ENCODE peak calls at places on chromosomes 11 and 22, in seven cellular contexts. O is HCT116, I is Peyer's patch, A is suprapubic skin, S is adrenal gland, N is testis, X is lower leg skin. U is an unnamed sample.

GRCh38 chr11:85406841-85407240 is 220.3 kb downstream of the DLG2 start:
- DNase-seq in O (no peak), I (no peak), A (no peak), S (no peak), N (no peak), X (no peak), U (no peak)

GRCh38 chr11:31397239-31397834 is 27.7 kb downstream of the DNAJC24 start:
- DNase-seq in O (no peak), I (no peak), A (no peak), S (no peak), N (no peak), X (no peak), U (no peak)

GRCh38 chr11:104033134-104033533 is 3.3 kb upstream of the DDI1 start:
- DNase-seq in O (no peak), I (no peak), A (no peak), S (peak), N (peak), X (peak), U (no peak)

GRCh38 chr11:100536979-100537378 is 150.1 kb upstream of the ARHGAP42 start:
- DNase-seq in O (no peak), I (no peak), A (no peak), S (no peak), N (no peak), X (no peak), U (no peak)

GRCh38 chr11:70033711-70034070 is 44.4 kb upstream of the ANO1 start:
- DNase-seq in O (no peak), I (no peak), A (no peak), S (no peak), N (no peak), X (no peak), U (no peak)

GRCh38 chr11:14519692-14520085 is 497 bp downstream of the PSMA1 start:
- DNase-seq in O (no peak), I (no peak), A (no peak), S (no peak), N (no peak), X (no peak), U (no peak)

GRCh38 chr11:122285021-122285420 is 169.0 kb upstream of the BLID start:
- DNase-seq in O (no peak), I (no peak), A (no peak), S (no peak), N (no peak), X (no peak), U (no peak)

GRCh38 chr11:119991669-119992068 is 146.2 kb downstream of the TRIM29 start:
- DNase-seq in O (no peak), I (no peak), A (no peak), S (no peak), N (no peak), X (no peak), U (no peak)

GRCh38 chr22:35064664-35065063 is 1.3 kb upstream of the ISX start:
- DNase-seq in O (no peak), I (no peak), A (no peak), S (no peak), N (no peak), X (no peak), U (no peak)

GRCh38 chr11:96393753-96394348 is 4.0 kb downstream of the JRKL start:
- DNase-seq in O (peak), I (no peak), A (no peak), S (no peak), N (no peak), X (no peak), U (no peak)

GRCh38 chr11:35579557-35580396 is 38.5 kb upstream of the FJX1 start:
- DNase-seq in O (peak), I (no peak), A (no peak), S (no peak), N (no peak), X (no peak), U (no peak)

GRCh38 chr22:44824271-44824670 is 71.9 kb downstream of the ARHGAP8 start:
- DNase-seq in O (no peak), I (no peak), A (no peak), S (no peak), N (no peak), X (no peak), U (no peak)

GRCh38 chr11:76035020-76035419 is 171.3 kb downstream of the WNT11 start:
- DNase-seq in O (no peak), I (no peak), A (no peak), S (no peak), N (no peak), X (no peak), U (no peak)

GRCh38 chr11:117986981-117987495 is 844 bp downstream of the IL10RA start:
- DNase-seq in O (no peak), I (no peak), A (no peak), S (no peak), N (no peak), X (no peak), U (no peak)

GRCh38 chr22:48952256-48953102 is 875.2 kb downstream of the BRD1 start:
- DNase-seq in O (no peak), I (no peak), A (peak), S (no peak), N (peak), X (peak), U (no peak)

GRCh38 chr11:77127969-77128691 is at the start of gene MYO7A:
- DNase-seq in O (no peak), I (peak), A (no peak), S (peak), N (peak), X (no peak), U (peak)

GRCh38 chr22:25763239-25763777 is 21.3 kb downstream of the MYO18B start:
- DNase-seq in O (no peak), I (no peak), A (no peak), S (no peak), N (no peak), X (no peak), U (no peak)

GRCh38 chr11:2930705-2931415 is 1.6 kb upstream of the PHLDA2 start:
- DNase-seq in O (peak), I (peak), A (peak), S (peak), N (peak), X (no peak), U (peak)

GRCh38 chr11:8309862-8310261 is 46.2 kb upstream of the LMO1 start:
- DNase-seq in O (no peak), I (no peak), A (peak), S (no peak), N (no peak), X (no peak), U (no peak)

GRCh38 chr11:31932879-31933278 is 121.8 kb upstream of the PAX6 start:
- DNase-seq in O (no peak), I (no peak), A (no peak), S (no peak), N (no peak), X (no peak), U (no peak)

GRCh38 chr11:118696673-118697226 is 17.3 kb upstream of the TREH start:
- DNase-seq in O (no peak), I (no peak), A (no peak), S (no peak), N (no peak), X (no peak), U (no peak)

GRCh38 chr11:68329993-68330699 is 17.8 kb downstream of the LRP5 start:
- DNase-seq in O (no peak), I (no peak), A (no peak), S (no peak), N (no peak), X (no peak), U (no peak)

GRCh38 chr11:16402654-16403447 is 46.5 kb upstream of the SOX6 start:
- DNase-seq in O (no peak), I (no peak), A (no peak), S (no peak), N (no peak), X (no peak), U (no peak)

GRCh38 chr11:15195454-15196200 is 80.9 kb downstream of the INSC start:
- DNase-seq in O (no peak), I (no peak), A (no peak), S (no peak), N (no peak), X (no peak), U (no peak)

GRCh38 chr22:35690001-35690400 is 27.7 kb upstream of the APOL5 start:
- DNase-seq in O (no peak), I (no peak), A (no peak), S (no peak), N (no peak), X (no peak), U (no peak)

GRCh38 chr11:86403458-86403857 is 28.8 kb downstream of the CCDC81 start:
- DNase-seq in O (no peak), I (no peak), A (no peak), S (no peak), N (no peak), X (no peak), U (no peak)

GRCh38 chr11:86414032-86414431 is 39.3 kb downstream of the CCDC81 start:
- DNase-seq in O (no peak), I (no peak), A (no peak), S (no peak), N (no peak), X (no peak), U (no peak)

GRCh38 chr11:86408845-86409244 is 34.2 kb downstream of the CCDC81 start:
- DNase-seq in O (no peak), I (no peak), A (no peak), S (no peak), N (no peak), X (no peak), U (no peak)
- TF ChIP-seq CTCF in O (peak), I (no peak), A (no peak), S (no peak), N (no peak), X (no peak), U (no peak)

DNA sequence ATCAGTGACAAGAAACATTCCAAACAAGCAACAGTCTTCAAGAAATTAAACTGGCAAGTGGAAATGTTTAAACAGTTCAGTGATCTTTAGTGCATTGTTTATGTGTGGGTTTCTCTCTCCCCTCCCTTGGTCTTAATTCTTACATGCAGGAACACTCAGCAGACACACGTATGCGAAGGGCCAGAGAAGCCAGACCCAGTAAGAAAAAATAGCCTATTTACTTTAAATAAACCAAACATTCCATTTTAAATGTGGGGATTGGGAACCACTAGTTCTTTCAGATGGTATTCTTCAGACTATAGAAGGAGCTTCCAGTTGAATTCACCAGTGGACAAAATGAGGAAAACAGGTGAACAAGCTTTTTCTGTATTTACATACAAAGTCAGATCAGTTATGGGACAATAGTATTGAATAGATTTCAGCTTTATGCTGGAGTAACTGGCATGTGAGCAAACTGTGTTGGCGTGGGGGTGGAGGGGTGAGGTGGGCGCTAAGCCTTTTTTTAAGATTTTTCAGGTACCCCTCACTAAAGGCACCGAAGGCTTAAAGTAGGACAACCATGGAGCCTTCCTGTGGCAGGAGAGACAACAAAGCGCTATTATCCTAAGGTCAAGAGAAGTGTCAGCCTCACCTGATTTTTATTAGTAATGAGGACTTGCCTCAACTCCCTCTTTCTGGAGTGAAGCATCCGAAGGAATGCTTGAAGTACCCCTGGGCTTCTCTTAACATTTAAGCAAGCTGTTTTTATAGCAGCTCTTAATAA is 6.0 kb downstream of the MALAT1 start:
- DNase-seq in O (no peak), I (no peak), A (no peak), S (peak), N (no peak), X (no peak), U (no peak)
- TF ChIP-seq POLR2A in O (no peak), I (peak), A (no peak), S (peak), N (no peak), X (no peak), U (no peak)

GRCh38 chr11:46918087-46918751 is at the start of gene LRP4:
- DNase-seq in O (no peak), I (peak), A (no peak), S (peak), N (no peak), X (no peak), U (peak)
- TF ChIP-seq CTCF in O (no peak), I (no peak), A (no peak), S (no peak), N (no peak), X (no peak), U (peak)

GRCh38 chr11:22079133-22079847 is 113.6 kb upstream of the ANO5 start:
- DNase-seq in O (no peak), I (no peak), A (no peak), S (no peak), N (no peak), X (no peak), U (no peak)

GRCh38 chr11:22082178-22082577 is 110.7 kb upstream of the ANO5 start:
- DNase-seq in O (no peak), I (no peak), A (no peak), S (no peak), N (no peak), X (no peak), U (no peak)

GRCh38 chr11:22078063-22078462 is 114.8 kb upstream of the ANO5 start:
- DNase-seq in O (no peak), I (no peak), A (no peak), S (no peak), N (no peak), X (no peak), U (no peak)

GRCh38 chr11:22076215-22076930 is 116.5 kb upstream of the ANO5 start:
- DNase-seq in O (no peak), I (no peak), A (no peak), S (no peak), N (no peak), X (no peak), U (no peak)
- TF ChIP-seq POLR2A in O (no peak), I (no peak), A (no peak), S (no peak), N (no peak), X (no peak), U (no peak)

DNA sequence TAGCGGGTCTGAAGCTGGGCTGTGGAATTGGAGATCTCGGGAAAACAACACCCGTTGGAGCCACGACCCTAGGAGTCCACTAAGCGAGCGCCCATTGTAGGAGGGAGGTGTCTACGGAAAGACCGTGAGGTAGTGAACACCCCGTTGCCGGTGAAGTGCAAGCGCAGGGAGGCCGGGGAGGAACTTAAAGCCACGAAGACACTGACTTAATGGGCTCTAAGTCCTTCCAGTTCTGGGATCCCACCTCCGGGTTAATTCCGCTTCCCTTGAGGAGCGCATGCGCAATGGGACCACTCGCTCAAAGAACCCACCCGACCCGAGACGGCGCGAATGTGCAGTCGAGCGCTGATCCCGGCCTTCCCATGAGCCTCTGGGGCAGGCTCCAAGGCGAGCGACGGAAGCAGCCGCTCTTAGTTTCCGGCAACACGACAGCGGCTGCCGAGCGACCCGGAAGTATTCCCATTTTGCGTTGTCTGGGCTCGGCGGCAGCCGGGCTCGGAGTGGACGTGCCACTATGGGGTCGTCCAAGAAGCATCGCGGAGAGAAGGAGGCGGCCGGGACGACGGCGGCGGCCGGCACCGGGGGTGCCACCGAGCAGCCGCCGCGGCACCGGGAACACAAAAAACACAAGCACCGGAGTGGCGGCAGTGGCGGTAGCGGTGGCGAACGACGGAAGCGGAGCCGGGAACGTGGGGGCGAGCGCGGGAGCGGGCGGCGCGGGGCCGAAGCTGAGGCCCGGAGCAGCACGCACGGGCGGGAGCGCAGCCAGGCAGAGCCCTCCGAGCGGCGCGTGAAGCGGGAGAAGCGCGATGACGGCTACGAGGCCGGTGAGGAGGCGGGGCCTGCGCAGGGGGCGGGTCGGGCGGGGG is at the start of gene SART1:
- DNase-seq in O (peak), I (peak), A (peak), S (peak), N (peak), X (peak), U (peak)
- TF ChIP-seq CTCF in O (no peak), I (no peak), A (no peak), S (no peak), N (peak), X (no peak), U (peak)

GRCh38 chr22:27641049-27641790 is 160.3 kb downstream of the MN1 start:
- DNase-seq in O (no peak), I (no peak), A (no peak), S (no peak), N (no peak), X (no peak), U (no peak)
- TF ChIP-seq POLR2A in O (no peak), I (no peak), A (no peak), S (no peak), N (no peak), X (no peak), U (no peak)

GRCh38 chr11:131758726-131759125 is 388.3 kb downstream of the NTM start:
- DNase-seq in O (no peak), I (no peak), A (no peak), S (no peak), N (no peak), X (no peak), U (no peak)

GRCh38 chr11:131763193-131763890 is 392.9 kb downstream of the NTM start:
- DNase-seq in O (no peak), I (no peak), A (no peak), S (no peak), N (no peak), X (no peak), U (no peak)

GRCh38 chr11:131759140-131759539 is 388.7 kb downstream of the NTM start:
- DNase-seq in O (no peak), I (no peak), A (no peak), S (no peak), N (no peak), X (no peak), U (no peak)

GRCh38 chr11:131762346-131763110 is 392.1 kb downstream of the NTM start:
- DNase-seq in O (no peak), I (no peak), A (no peak), S (no peak), N (no peak), X (no peak), U (no peak)

GRCh38 chr11:131760191-131760951 is 390.0 kb downstream of the NTM start:
- DNase-seq in O (no peak), I (no peak), A (no peak), S (no peak), N (peak), X (no peak), U (no peak)
- TF ChIP-seq CTCF in O (no peak), I (no peak), A (no peak), S (no peak), N (no peak), X (no peak), U (no peak)

GRCh38 chr11:78188012-78188808 is at the start of gene KCTD21:
- DNase-seq in O (peak), I (peak), A (peak), S (peak), N (peak), X (peak), U (peak)
- TF ChIP-seq POLR2A in O (no peak), I (peak), A (peak), S (peak), N (peak), X (no peak), U (peak)

DNA sequence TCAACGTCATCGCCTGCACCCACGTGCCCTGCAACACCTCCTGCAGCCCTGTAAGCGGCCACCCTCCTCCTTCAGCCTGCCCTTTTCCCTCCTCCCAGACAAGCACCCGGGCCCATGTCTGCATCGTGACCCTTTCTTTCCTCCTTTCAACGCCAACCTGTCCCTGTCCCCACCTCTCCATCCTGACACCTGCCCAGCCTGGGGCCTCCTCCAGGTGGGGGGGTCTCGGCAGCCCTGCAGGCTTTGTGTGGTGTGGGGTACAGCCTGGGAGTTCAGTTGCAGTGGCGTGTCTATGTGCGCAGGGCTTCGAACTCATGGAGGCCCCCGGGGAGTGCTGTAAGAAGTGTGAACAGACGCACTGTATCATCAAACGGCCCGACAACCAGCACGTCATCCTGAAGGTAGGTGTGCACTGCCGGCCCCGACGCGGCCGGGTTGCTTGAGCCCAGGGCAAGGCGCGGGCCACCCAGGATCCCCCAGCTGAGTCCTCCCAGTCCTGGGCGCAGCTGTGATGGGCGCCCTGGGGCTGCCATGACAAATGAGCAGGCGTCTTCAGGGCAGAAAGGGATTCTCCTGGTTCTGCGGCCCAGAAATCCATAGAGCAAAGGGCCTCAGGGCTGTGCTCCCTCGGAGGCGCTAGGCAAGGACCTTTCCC is 33.7 kb downstream of the MUC2 start:
- DNase-seq in O (no peak), I (no peak), A (no peak), S (no peak), N (no peak), X (no peak), U (no peak)
- TF ChIP-seq CTCF in O (no peak), I (no peak), A (no peak), S (no peak), N (no peak), X (no peak), U (no peak)

GRCh38 chr22:31095637-31096249 is 11.6 kb downstream of the SELENOM start:
- DNase-seq in O (no peak), I (no peak), A (no peak), S (no peak), N (no peak), X (no peak), U (no peak)
- TF ChIP-seq POLR2A in O (no peak), I (no peak), A (no peak), S (no peak), N (no peak), X (no peak), U (no peak)